ENCODE peak calls at places on chromosome 12, in nine cellular contexts. Q is AG10803; F is uterus; T is stimulated activated CD4-positive, alpha-beta T cell treated with anti-CD3 and anti-CD28 coated beads, Interleukin-2, amount 100 ng/mL, for 24 hours; Y is EH; C is lower lobe of right lung; E is RWPE2; A is kidney glomerular epithelial cell; W is hypothalamus. I is an unnamed sample.

GRCh38 chr12:28975564-28976340 is 173.3 kb upstream of the FAR2 start:
- DNase-seq in F (no peak), T (no peak), E (no peak), Q (no peak), C (no peak), W (no peak), A (no peak), Y (no peak), I (no peak)

GRCh38 chr12:48388430-48388829 is 37.7 kb upstream of the ZNF641 start:
- DNase-seq in F (no peak), Y (peak), Q (peak), A (no peak), W (no peak), T (no peak), C (no peak), E (no peak), I (no peak)

GRCh38 chr12:14952295-14952995 is 9.0 kb downstream of the ARHGDIB start:
- DNase-seq in Y (peak), A (peak), W (no peak), C (no peak), E (no peak), T (no peak), Q (peak), F (no peak), I (no peak)

GRCh38 chr12:8589679-8590078 is 23.0 kb downstream of the AICDA start:
- DNase-seq in A (no peak), T (no peak), W (no peak), Y (no peak), C (no peak), E (no peak), Q (no peak), F (no peak), I (no peak)

GRCh38 chr12:21301-22189 is 45.0 kb upstream of the IQSEC3 start:
- DNase-seq in C (peak), Q (no peak), Y (no peak), T (no peak), A (no peak), W (no peak), E (peak), F (no peak), I (no peak)

GRCh38 chr12:34347367-34347766 is 325.1 kb downstream of the ALG10 start:
- DNase-seq in C (no peak), T (peak), E (no peak), Q (no peak), A (no peak), F (no peak), Y (no peak), W (no peak), I (no peak)

GRCh38 chr12:8037046-8037663 is 4.6 kb downstream of the FOXJ2 start:
- DNase-seq in W (no peak), F (no peak), Y (no peak), A (no peak), T (no peak), C (no peak), Q (no peak), E (no peak), I (no peak)

GRCh38 chr12:91367234-91367849 is 184.7 kb upstream of the DCN start:
- DNase-seq in Y (peak), Q (peak), E (no peak), W (no peak), C (no peak), F (no peak), T (no peak), A (peak), I (no peak)

GRCh38 chr12:109879332-109880048 is 851 bp downstream of the GLTP start:
- DNase-seq in A (no peak), Q (peak), F (no peak), T (no peak), E (no peak), Y (peak), C (no peak), W (no peak), I (no peak)

GRCh38 chr12:111462134-111462821 is 56.6 kb downstream of the SH2B3 start:
- DNase-seq in A (peak), W (no peak), E (no peak), F (no peak), Y (peak), T (no peak), Q (peak), C (no peak), I (no peak)

GRCh38 chr12:95212576-95212975 is 4.7 kb downstream of the FGD6 start:
- DNase-seq in Q (no peak), T (no peak), Y (no peak), A (no peak), F (no peak), E (no peak), C (no peak), W (no peak), I (no peak)

GRCh38 chr12:25458047-25458552 is 95.0 kb downstream of the LMNTD1 start:
- DNase-seq in A (peak), T (no peak), C (no peak), Y (peak), F (no peak), Q (peak), E (peak), W (no peak), I (no peak)

GRCh38 chr12:84313326-84313675 is 599.3 kb downstream of the SLC6A15 start:
- DNase-seq in E (no peak), Q (no peak), A (no peak), W (no peak), F (no peak), Y (no peak), T (no peak), C (no peak), I (no peak)

I was measured in activated T-helper 2 cell treated with anti-CD3 and anti-CD28 coated beads, Interferon-gamma antibody, Interleukin-2, Interleukin-4, amounts not matched to agents 10 μg/mL and 5 μg/mL and 100 μg/mL, durations not matched to agents 14 hours and 24 hours and 36 hours.